ENCODE peak calls at places on chromosome 3, in eight cellular contexts. W, D, F, C, O, E, Y and Q are unnamed samples.

GRCh38 chr3:197458179-197458707 is 97.5 kb downstream of the BDH1 start:
- DNase-seq in F (no peak), Y (peak; percentile 47), C (no peak), E (no peak), D (peak; percentile 18), O (no peak), W (no peak), Q (no peak)

GRCh38 chr3:8970971-8971589 is 7.8 kb upstream of the RAD18 start:
- DNase-seq in F (peak; percentile 12), O (peak; percentile 72), W (no peak), Y (peak; percentile 67), D (peak; percentile 76), E (peak; percentile 40), C (peak; percentile 77), Q (peak; percentile 86)

GRCh38 chr3:38645601-38646000 is 3.9 kb downstream of the SCN5A start:
- DNase-seq in C (no peak), F (no peak), O (no peak), Y (no peak), E (no peak), W (no peak), D (no peak), Q (no peak)

GRCh38 chr3:126113733-126114132 is 29.8 kb upstream of the SLC41A3 start:
- DNase-seq in F (no peak), E (no peak), W (no peak), D (no peak), C (no peak), O (no peak), Y (peak; percentile 64), Q (no peak)

GRCh38 chr3:108090066-108090700 is 648 bp downstream of the CD47 start:
- DNase-seq in D (peak; percentile 59), E (no peak), O (no peak), W (peak; percentile 39), C (peak; percentile 55), Y (peak; percentile 48), F (peak; percentile 58), Q (peak; percentile 49)

GRCh38 chr3:86969500-86970189 is 21.3 kb downstream of the VGLL3 start:
- DNase-seq in Y (peak; percentile 29), D (peak; percentile 31), C (peak; percentile 78), O (no peak), E (peak; percentile 38), F (no peak), W (no peak), Q (peak; percentile 20)

GRCh38 chr3:177482048-177482741 is 284.9 kb upstream of the TBL1XR1 start:
- DNase-seq in W (peak; percentile 88), F (no peak), C (no peak), O (no peak), D (no peak), E (no peak), Y (no peak), Q (no peak)

GRCh38 chr3:25235033-25235432 is 193.0 kb upstream of the RARB start:
- DNase-seq in W (peak; percentile 18), D (no peak), C (no peak), E (no peak), O (no peak), Y (no peak), F (no peak), Q (no peak)

GRCh38 chr3:130800829-130801228 is 54.2 kb upstream of the PIK3R4 start:
- DNase-seq in D (no peak), E (no peak), O (no peak), Y (no peak), C (no peak), W (peak; percentile 0), F (no peak), Q (no peak)

GRCh38 chr3:166444336-166444735 is 607.1 kb upstream of the BCHE start:
- DNase-seq in D (no peak), Y (no peak), W (no peak), O (no peak), E (no peak), F (no peak), C (no peak), Q (no peak)

GRCh38 chr3:125331243-125331642 is 43.9 kb downstream of the ZNF148 start:
- DNase-seq in O (no peak), Y (no peak), C (no peak), D (no peak), W (peak; percentile 51), E (no peak), F (no peak), Q (no peak)

GRCh38 chr3:101862453-101863165 is 13.3 kb downstream of the NFKBIZ start:
- DNase-seq in C (peak; percentile 40), Y (no peak), F (no peak), D (no peak), O (no peak), E (no peak), W (no peak), Q (no peak)

GRCh38 chr3:122392868-122393844 is 9.2 kb downstream of the FAM162A start:
- DNase-seq in W (peak; percentile 48), C (peak; percentile 72), D (peak; percentile 74), Y (peak; percentile 37), E (no peak), F (no peak), O (no peak), Q (peak; percentile 66)

GRCh38 chr3:194761384-194761783 is 75.7 kb downstream of the FAM43A start:
- DNase-seq in O (no peak), F (no peak), E (no peak), W (no peak), Y (no peak), D (no peak), C (no peak), Q (no peak)

GRCh38 chr3:14482271-14482721 is 57.8 kb downstream of the GRIP2 start:
- DNase-seq in Y (no peak), E (peak; percentile 30), O (peak; percentile 76), C (peak; percentile 41), W (no peak), D (no peak), F (no peak), Q (no peak)

GRCh38 chr3:46866720-46867549 is 3.7 kb upstream of the MYL3 start:
- DNase-seq in C (peak; percentile 71), F (peak; percentile 41), Y (peak; percentile 89), D (peak; percentile 40), O (peak; percentile 89), E (no peak), W (peak; percentile 12), Q (peak; percentile 65)

GRCh38 chr3:45552031-45552772 is 42.3 kb upstream of the LIMD1 start:
- DNase-seq in C (peak; percentile 5), D (no peak), F (no peak), E (no peak), Y (no peak), O (no peak), W (no peak), Q (no peak)

GRCh38 chr3:191425322-191425734 is 35.6 kb upstream of the PYDC2 start:
- DNase-seq in E (no peak), O (no peak), D (no peak), W (no peak), F (no peak), C (peak; percentile 13), Y (no peak), Q (no peak)

GRCh38 chr3:66139415-66139814 is 81.4 kb upstream of the SLC25A26 start:
- DNase-seq in F (no peak), C (no peak), Y (no peak), O (no peak), W (no peak), E (no peak), D (no peak), Q (peak; percentile 54)